ENCODE peak calls at places on chromosomes 13 and 19, in four cellular contexts. T, R, H and S are unnamed samples.

GRCh38 chr19:50842130-50842529 is 8.8 kb upstream of the KLK15 start:
- DNase-seq in T (no peak), R (no peak), H (no peak), S (no peak)

GRCh38 chr13:98293103-98293502 is 116.0 kb upstream of the RNF113B start:
- DNase-seq in T (peak; percentile 80), R (no peak), H (no peak), S (no peak)

GRCh38 chr19:45817725-45818301 is 2.7 kb upstream of the RSPH6A start:
- DNase-seq in T (no peak), R (no peak), H (no peak), S (no peak)

GRCh38 chr13:109146912-109147624 is 517.7 kb downstream of the MYO16 start:
- DNase-seq in T (no peak), R (no peak), H (no peak), S (no peak)

GRCh38 chr13:37747071-37747612 is 122.4 kb downstream of the TRPC4 start:
- DNase-seq in T (no peak), R (no peak), H (no peak), S (no peak)

GRCh38 chr13:91356919-91357612 is 9.6 kb downstream of the MIR17HG start:
- DNase-seq in T (no peak), R (peak; percentile 62), H (no peak), S (no peak)

GRCh38 chr19:5006201-5006600 is 37.3 kb downstream of the KDM4B start:
- DNase-seq in T (no peak), R (peak; percentile 27), H (no peak), S (no peak)

GRCh38 chr19:48768989-48769713 is 13.8 kb downstream of the FGF21 start:
- DNase-seq in T (peak; percentile 72), R (no peak), H (no peak), S (no peak)

GRCh38 chr19:8085606-8086464 is 33.3 kb downstream of the CCL25 start:
- DNase-seq in T (peak; percentile 84), R (peak; percentile 93), H (no peak), S (no peak)

GRCh38 chr19:39845172-39845571 is 1.0 kb downstream of the FBL start:
- DNase-seq in T (no peak), R (no peak), H (no peak), S (no peak)
- TF ChIP-seq FOXK2 in T (no peak), R (no peak), H (no peak), S (no peak)

GRCh38 chr19:31528261-31528660 is 179.0 kb upstream of the TSHZ3 start:
- DNase-seq in T (no peak), R (no peak), H (no peak), S (no peak)
- TF ChIP-seq TARDBP in T (no peak), R (no peak), H (no peak), S (no peak)

DNA sequence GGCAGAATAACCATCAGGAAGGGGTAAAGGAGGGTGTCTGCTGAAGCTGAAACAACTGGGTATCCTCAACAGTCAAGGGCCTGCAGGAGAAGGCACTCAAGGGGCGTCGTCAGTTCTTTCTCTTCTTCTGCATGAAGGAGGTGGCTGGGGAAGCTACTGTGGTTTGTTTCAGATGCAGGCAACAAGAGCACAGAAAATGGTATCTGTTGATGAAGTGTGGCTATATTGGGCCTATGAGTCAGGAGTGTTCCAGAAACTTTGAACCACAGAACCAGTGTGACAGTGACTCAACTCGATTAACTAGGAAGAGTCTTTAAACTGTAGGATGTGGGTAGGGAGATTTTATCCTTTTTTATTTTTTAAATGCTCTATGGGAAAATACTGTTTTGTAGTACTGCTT is 686.3 kb downstream of the FGF9 start:
- DNase-seq in T (no peak), R (no peak), H (no peak), S (no peak)
- TF ChIP-seq FOXK2 in T (no peak), R (no peak), H (no peak), S (no peak)

DNA sequence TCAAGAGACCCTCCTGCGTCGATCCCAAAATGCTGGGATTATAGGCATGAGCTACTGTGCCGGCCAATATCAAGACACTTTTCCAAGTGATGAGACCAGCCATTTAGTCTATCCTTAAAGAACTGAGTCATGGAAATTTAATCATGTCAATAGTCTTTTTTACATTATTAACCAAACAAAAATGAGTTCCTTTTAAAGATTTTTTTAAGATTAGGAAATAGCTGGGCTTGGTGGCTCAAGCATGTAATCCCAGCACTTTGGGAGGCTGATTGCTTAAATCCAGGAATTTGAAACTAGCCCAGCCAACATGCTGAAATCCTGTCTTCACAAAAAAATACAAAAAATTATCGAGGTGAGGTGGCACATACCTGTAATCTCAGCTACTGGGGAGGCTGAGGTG is 16.7 kb upstream of the ZNF564 start:
- DNase-seq in T (no peak), R (no peak), H (no peak), S (no peak)
- TF ChIP-seq TARDBP in T (no peak), R (no peak), H (no peak), S (no peak)